ENCODE peak calls at places on chromosomes 7 and 10, in four cellular contexts. N, E, C and K are unnamed samples.

GRCh38 chr10:32377458-32378370 is 30.8 kb upstream of the EPC1 start:
- DNase-seq in N (no peak), C (no peak), E (peak), K (no peak)

GRCh38 chr7:150803161-150803860 is 2.7 kb downstream of the TMEM176A start:
- DNase-seq in C (no peak), N (no peak), E (peak), K (no peak)

GRCh38 chr10:113091921-113092320 is 141.9 kb downstream of the TCF7L2 start:
- DNase-seq in N (peak), E (peak), C (no peak), K (peak)

GRCh38 chr7:13770305-13770704 is 219.2 kb downstream of the ETV1 start:
- DNase-seq in E (no peak), C (no peak), N (no peak), K (no peak)

GRCh38 chr10:48879476-48879875 is 60.2 kb downstream of the LRRC18 start:
- DNase-seq in N (no peak), C (no peak), E (no peak), K (no peak)

GRCh38 chr10:79077488-79078173 is 8.9 kb downstream of the ZMIZ1 start:
- DNase-seq in N (no peak), E (no peak), C (no peak), K (no peak)

GRCh38 chr7:66700633-66701131 is 39.9 kb upstream of the RABGEF1 start:
- DNase-seq in E (no peak), C (no peak), N (no peak), K (no peak)

GRCh38 chr7:128041203-128041602 is 10.0 kb upstream of the LRRC4 start:
- DNase-seq in N (no peak), C (no peak), E (no peak), K (no peak)

GRCh38 chr7:1234794-1235500 is 2.3 kb downstream of the UNCX start:
- DNase-seq in C (no peak), N (no peak), E (no peak), K (peak)

GRCh38 chr10:132203256-132204077 is 16.7 kb downstream of the DPYSL4 start:
- DNase-seq in C (no peak), E (no peak), N (no peak), K (no peak)

GRCh38 chr10:4677296-4678021 is 148.5 kb upstream of the AKR1E2 start:
- DNase-seq in N (no peak), C (peak), E (no peak), K (no peak)

GRCh38 chr10:120613180-120613579 is 156.2 kb downstream of the PLPP4 start:
- DNase-seq in N (no peak), E (no peak), C (no peak), K (no peak)

GRCh38 chr10:112958275-112958995 is 8.4 kb downstream of the TCF7L2 start:
- DNase-seq in C (no peak), N (no peak), E (no peak), K (no peak)

GRCh38 chr10:126803394-126803793 is 101.8 kb upstream of the DOCK1 start:
- DNase-seq in N (no peak), C (no peak), E (no peak), K (no peak)

GRCh38 chr10:105742184-105742583 is 1101.1 kb downstream of the SORCS3 start:
- DNase-seq in N (peak), C (no peak), E (peak), K (no peak)

GRCh38 chr10:122307669-122308486 is 36.8 kb downstream of the BTBD16 start:
- DNase-seq in C (peak), E (peak), N (no peak), K (peak)

GRCh38 chr7:124840435-124840834 is 74.8 kb upstream of the GPR37 start:
- DNase-seq in E (no peak), N (no peak), C (no peak), K (no peak)

GRCh38 chr10:71836594-71836970 is 14.5 kb downstream of the PSAP start:
- DNase-seq in C (no peak), N (no peak), E (no peak), K (peak)

GRCh38 chr10:48390933-48391845 is 84.7 kb downstream of the MAPK8 start:
- DNase-seq in E (no peak), C (no peak), N (no peak), K (no peak)

GRCh38 chr7:55786901-55787300 is 75.7 kb downstream of the SEPTIN14 start:
- DNase-seq in C (no peak), E (no peak), N (no peak), K (no peak)

GRCh38 chr10:89566095-89566950 is 30.9 kb upstream of the SLC16A12 start:
- DNase-seq in E (no peak), N (no peak), C (no peak), K (no peak)

GRCh38 chr10:35561670-35562069 is 43.5 kb upstream of the GJD4 start:
- DNase-seq in N (no peak), C (no peak), E (no peak), K (no peak)

GRCh38 chr7:89757910-89758309 is 396.4 kb upstream of the STEAP1 start:
- DNase-seq in N (no peak), C (no peak), E (no peak), K (no peak)

GRCh38 chr7:85025312-85025756 is 161.5 kb downstream of the SEMA3D start:
- DNase-seq in N (peak), E (peak), C (no peak), K (no peak)

GRCh38 chr10:77989081-77989724 is 40.1 kb downstream of the POLR3A start:
- DNase-seq in E (no peak), C (no peak), N (peak), K (no peak)

GRCh38 chr10:110572862-110573261 is 5.4 kb downstream of the SMC3 start:
- DNase-seq in C (no peak), E (no peak), N (no peak), K (no peak)

GRCh38 chr7:141695803-141696289 is 6.1 kb downstream of the DENND11 start:
- DNase-seq in E (peak), N (peak), C (no peak), K (no peak)

GRCh38 chr10:104209575-104210198 is 22.5 kb downstream of the CFAP43 start:
- DNase-seq in N (no peak), C (peak), E (no peak), K (no peak)

GRCh38 chr10:133274751-133275682 is 1.7 kb downstream of the ADAM8 start:
- DNase-seq in N (peak), E (peak), C (no peak), K (no peak)

GRCh38 chr7:40899651-40900507 is 765.1 kb downstream of the SUGCT start:
- DNase-seq in N (no peak), C (no peak), E (no peak), K (no peak)

GRCh38 chr10:112907893-112908292 is 42.2 kb upstream of the TCF7L2 start:
- DNase-seq in C (no peak), N (no peak), E (no peak), K (no peak)

GRCh38 chr10:68345621-68346020 is 12.9 kb upstream of the PBLD start:
- DNase-seq in C (no peak), N (no peak), E (no peak), K (no peak)

GRCh38 chr10:91558473-91558872 is 74.4 kb downstream of the PPP1R3C start:
- DNase-seq in C (no peak), N (no peak), E (no peak), K (no peak)

GRCh38 chr10:46216836-46217748 is 69.7 kb upstream of the ANTXRL start:
- DNase-seq in N (no peak), C (no peak), E (no peak), K (no peak)

GRCh38 chr7:15086882-15087281 is 184.3 kb upstream of the DGKB start:
- DNase-seq in N (no peak), C (no peak), E (no peak), K (no peak)

DNA sequence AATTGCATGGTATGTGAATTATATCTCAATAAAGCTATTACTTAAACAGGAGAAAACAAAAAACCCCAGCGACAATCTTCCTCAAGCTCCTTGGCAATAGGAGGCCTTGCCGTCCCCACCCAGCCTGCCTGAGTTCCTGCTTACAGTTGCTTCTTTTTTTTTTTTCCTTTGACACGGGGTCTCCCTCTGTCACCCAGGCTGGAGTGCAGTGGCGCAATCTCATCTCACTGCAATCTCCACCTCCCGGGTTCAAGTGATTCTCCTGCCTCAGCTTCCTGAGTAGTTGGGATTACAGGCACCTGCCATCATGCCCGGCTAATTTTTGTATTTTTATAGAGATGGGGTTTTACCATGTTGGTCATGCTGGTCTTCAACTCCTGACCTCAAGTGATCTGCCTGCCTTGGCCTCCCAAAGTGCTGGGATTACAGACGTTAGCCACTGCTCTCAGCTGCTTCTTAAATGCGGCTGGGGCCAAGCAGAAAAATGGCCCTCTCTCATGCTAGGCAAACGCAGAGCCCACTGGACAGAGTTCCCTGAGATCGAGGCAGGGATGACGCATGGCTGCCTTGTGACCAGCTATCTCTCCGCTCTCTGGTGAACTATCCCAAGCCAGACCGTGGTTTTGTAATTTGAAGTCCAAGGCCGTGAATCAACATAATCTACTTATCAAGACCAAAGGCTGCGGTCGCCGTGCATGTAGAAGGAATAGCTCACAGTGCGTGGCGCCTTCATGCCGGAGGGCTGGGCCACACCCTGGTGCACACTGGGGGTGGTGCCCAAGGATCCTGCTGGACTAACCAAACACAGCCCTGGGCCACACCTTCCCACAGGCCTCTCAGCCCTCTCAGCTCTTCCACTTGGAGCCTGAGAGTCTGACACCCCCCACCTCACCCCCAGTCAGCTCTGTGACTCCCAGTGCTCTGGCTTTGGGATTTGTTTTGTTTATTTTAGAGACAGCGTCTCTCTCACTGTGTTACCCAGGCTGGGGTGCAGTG is 88.2 kb upstream of the CUX1 start:
- DNase-seq in C (no peak), N (peak), E (peak), K (no peak)
- H3K27ac ChIP-seq in C (peak), N (peak), E (peak), K (no peak)

DNA sequence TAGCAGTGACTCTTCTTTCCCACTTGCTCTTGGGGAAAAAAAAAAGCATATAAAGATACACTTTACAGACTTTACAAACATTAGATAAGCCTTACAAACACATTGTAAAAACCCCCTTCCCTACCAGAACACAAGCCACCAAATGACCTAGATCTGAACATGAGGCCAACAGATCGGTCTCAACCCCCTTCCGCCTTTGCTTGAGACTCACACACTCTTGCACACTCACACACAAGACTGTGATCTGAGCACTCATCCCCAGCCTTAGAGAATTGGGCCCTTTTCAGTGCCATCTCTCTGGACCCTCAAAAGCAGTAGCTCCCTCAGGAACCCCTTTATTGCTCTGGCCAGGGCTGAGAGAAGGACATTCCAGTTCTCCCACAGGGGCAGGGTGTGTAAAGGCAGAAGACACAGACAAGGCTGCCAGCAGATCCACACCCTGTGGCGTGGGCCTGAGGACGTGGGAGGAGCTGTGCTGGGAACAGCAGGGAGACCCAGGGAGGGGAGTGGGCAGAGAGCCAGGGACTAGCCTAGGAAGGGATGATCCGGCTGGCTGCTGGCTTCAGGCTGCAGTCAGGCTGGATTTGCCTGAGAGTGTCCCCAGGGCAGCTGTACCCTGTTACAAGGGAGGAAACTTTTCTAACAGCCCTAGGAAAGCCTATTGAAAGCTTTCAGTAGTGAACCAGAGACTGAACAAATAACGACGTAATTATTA is 206.7 kb downstream of the KIAA1217 start:
- DNase-seq in C (no peak), E (peak), N (peak), K (peak)
- TF ChIP-seq EP300 in C (no peak), E (no peak), N (no peak), K (no peak)

DNA sequence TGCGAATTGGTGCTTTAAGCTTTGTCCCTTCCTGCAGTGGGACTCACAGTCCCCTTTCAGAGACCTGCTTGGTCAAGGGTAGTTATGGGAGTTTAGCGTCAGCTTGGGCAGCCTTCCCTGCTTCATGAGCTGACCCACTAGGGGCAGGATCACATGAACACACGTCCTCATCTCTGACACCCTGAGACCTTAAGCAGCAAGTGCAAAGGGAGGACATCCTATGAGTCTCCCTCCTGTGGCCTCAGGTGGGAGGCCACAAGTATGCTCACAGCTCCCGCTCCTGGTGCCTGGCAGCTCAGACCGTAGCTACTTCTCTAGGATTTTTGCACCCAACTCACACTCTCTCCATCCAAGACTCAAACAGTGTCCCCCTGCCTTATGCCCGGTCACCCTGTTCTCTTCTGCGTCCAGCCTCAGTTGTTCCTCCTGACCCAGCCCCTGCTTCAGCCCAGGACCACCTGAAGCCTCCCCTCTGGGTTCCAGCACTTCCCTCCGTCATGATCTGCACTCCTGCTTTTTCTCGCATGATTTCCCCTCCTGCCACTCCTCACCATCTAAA is 136.6 kb upstream of the FAM20C start:
- DNase-seq in N (no peak), C (no peak), E (no peak), K (peak)
- TF ChIP-seq CTCF in N (no peak), C (no peak), E (no peak), K (no peak)

GRCh38 chr10:14884082-14884481 is 5.4 kb downstream of the SUV39H2 start:
- DNase-seq in N (no peak), E (no peak), C (no peak), K (no peak)
- H3K27ac ChIP-seq in N (no peak), E (no peak), C (no peak), K (no peak)

DNA sequence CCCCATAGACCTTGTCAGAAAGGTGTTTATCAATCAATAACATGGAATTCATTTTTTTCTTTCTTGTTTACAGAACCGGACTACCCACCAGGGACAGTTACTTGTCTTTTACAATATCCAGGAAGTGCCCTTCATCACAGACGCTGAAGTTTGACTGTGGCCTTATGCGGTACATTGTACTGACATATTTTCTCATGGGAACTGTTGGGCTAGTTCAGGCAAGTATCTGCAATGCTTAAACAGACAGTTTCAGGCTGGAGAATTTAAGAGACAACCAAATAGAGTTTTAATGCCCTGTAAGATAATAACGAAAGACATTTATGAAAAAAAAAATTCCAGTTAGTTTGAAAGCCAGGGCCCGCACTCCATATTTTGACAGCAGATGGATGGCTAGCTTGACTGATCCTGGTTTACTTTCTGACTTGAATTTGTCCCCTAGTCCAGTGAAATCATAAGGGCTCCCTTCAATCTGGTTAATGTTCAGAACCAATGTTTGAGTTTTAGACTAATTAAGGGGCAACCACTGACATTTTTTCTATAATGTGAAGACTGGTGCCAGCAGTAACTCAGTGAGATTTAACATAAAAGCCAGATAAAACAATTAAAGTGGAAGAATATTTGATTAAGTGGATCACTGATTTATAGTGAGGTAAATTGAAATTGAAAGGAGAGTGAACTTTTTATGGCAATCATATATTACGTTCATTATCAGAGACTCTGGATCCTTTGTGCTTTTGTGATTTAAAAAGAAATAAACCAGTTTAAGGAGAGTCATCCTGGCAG is 246.6 kb downstream of the GATA3 start:
- DNase-seq in E (no peak), C (no peak), N (no peak), K (no peak)
- TF ChIP-seq EP300 in E (no peak), C (no peak), N (no peak), K (no peak)

DNA sequence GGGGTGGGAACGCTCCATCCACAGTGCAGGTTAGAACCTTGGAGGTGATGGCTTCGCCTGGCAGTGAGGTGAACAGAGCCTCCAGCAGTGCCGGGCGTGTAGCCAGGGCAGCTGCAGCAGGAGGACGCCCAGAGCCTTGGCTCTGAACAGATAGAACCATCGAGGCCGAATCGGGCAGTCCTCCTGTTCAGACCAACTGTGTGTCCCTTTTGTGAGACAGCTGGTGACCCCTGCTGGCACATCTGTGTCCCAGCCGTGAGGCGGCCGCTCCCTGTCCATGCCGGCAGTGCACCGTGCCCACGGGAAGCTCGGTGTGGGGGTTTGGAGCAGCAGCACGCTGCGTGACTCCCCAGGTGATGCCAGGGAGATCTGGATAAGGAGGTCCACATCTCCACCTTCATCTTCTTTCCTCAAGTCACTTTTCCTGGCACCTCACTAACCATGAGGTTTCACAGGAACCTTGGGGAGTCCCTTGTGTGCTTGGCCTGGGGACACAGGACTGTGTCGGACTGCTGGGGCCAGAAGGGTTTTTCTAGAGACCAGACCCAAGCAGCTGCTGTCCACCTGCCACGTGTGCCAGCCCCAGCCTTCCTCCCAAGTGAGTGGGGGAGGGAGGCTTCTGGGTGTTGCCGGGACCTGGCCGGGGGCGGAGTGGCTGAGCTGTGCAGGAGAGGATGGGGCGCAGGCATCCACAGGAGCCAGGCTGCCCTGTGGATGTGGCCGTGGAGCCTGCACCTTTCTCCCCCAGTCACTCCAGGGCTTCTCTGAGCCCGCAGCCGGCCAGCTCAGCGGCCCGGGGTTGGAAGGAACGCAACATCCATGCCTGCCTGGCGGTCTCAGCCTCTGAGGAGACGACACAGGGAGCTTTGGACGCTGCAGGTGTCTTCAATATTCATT is 69.4 kb downstream of the DNAJB6 start:
- DNase-seq in E (no peak), C (no peak), N (no peak), K (no peak)
- TF ChIP-seq CTCF in E (no peak), C (peak), N (no peak), K (no peak)

GRCh38 chr10:124663766-124664360 is 80.3 kb downstream of the FAM53B start:
- DNase-seq in N (no peak), E (no peak), C (no peak), K (no peak)

GRCh38 chr10:124665558-124665957 is 78.6 kb downstream of the FAM53B start:
- DNase-seq in N (no peak), E (no peak), C (no peak), K (no peak)

GRCh38 chr10:124661661-124662180 is 82.5 kb downstream of the FAM53B start:
- DNase-seq in E (no peak), C (no peak), N (no peak), K (no peak)

GRCh38 chr10:124665091-124665490 is 79.1 kb downstream of the FAM53B start:
- DNase-seq in N (no peak), C (no peak), E (no peak), K (no peak)

GRCh38 chr10:124663228-124663627 is 81.0 kb downstream of the FAM53B start:
- DNase-seq in C (no peak), E (no peak), N (no peak), K (no peak)
- H3K27ac ChIP-seq in C (no peak), E (no peak), N (no peak), K (no peak)